ENCODE peak calls at places on chromosomes 7 and 10, in seven cellular contexts. L is mesenchymal stem cell, H is trophoblast cell, W is mesendoderm, C is H9, M is H1, E is IMR-90. U is an unnamed sample.
A peak's percentile ranks its signal among the peaks of the same experiment; 100 is the strongest.

GRCh38 chr7:91836065-91836368 is 44.5 kb downstream of the MTERF1 start:
- DNase-seq in L (no peak), H (no peak), W (no peak), C (no peak), M (no peak), E (peak; percentile 81), U (no peak)

GRCh38 chr7:150972746-150973145 is 5.4 kb downstream of the KCNH2 start:
- DNase-seq in L (no peak), H (no peak), W (no peak), C (no peak), M (no peak), E (no peak), U (no peak)

GRCh38 chr10:9833871-9834454 is 1183.7 kb upstream of the CELF2 start:
- DNase-seq in L (no peak), H (no peak), W (no peak), C (no peak), M (no peak), E (no peak), U (no peak)

GRCh38 chr7:6614941-6615737 is at the start of gene ZNF853:
- DNase-seq in L (peak; percentile 3), H (no peak), W (peak; percentile 78), C (no peak), M (peak; percentile 72), E (no peak), U (peak; percentile 54)

GRCh38 chr10:52353210-52353609 is 39.1 kb downstream of the DKK1 start:
- DNase-seq in L (no peak), H (no peak), W (no peak), C (no peak), M (no peak), E (no peak), U (no peak)

GRCh38 chr7:49767719-49768118 is 5.7 kb upstream of the VWC2 start:
- DNase-seq in L (no peak), H (no peak), W (no peak), C (no peak), M (no peak), E (no peak), U (no peak)

GRCh38 chr7:112404321-112404720 is 45.9 kb upstream of the IFRD1 start:
- DNase-seq in L (no peak), H (no peak), W (no peak), C (no peak), M (no peak), E (no peak), U (no peak)

GRCh38 chr7:7970620-7971307 is 2.2 kb downstream of the GLCCI1 start:
- DNase-seq in L (peak; percentile 47), H (no peak), W (no peak), C (no peak), M (no peak), E (peak; percentile 33), U (peak; percentile 8)

GRCh38 chr10:24722131-24722675 is 1.5 kb downstream of the ARHGAP21 start:
- DNase-seq in L (no peak), H (peak; percentile 48), W (peak; percentile 18), C (no peak), M (no peak), E (peak; percentile 18), U (no peak)

GRCh38 chr7:68224041-68224534 is 1227.5 kb downstream of the TYW1 start:
- DNase-seq in L (no peak), H (no peak), W (no peak), C (no peak), M (no peak), E (no peak), U (no peak)

GRCh38 chr10:74824184-74825032 is 2.0 kb upstream of the KAT6B start:
- DNase-seq in L (no peak), H (no peak), W (no peak), C (peak; percentile 36), M (peak; percentile 55), E (no peak), U (no peak)

GRCh38 chr10:63166742-63167258 is 33.7 kb downstream of the NRBF2 start:
- DNase-seq in L (peak; percentile 85), H (peak; percentile 87), W (peak; percentile 85), C (no peak), M (no peak), E (peak; percentile 85), U (peak; percentile 51)

GRCh38 chr7:121328508-121329459 is at the start of gene WNT16:
- DNase-seq in L (no peak), H (peak; percentile 53), W (peak; percentile 70), C (peak; percentile 90), M (peak; percentile 84), E (no peak), U (peak; percentile 31)

GRCh38 chr7:128017880-128018845 is 13.1 kb downstream of the LRRC4 start:
- DNase-seq in L (no peak), H (no peak), W (no peak), C (no peak), M (no peak), E (peak; percentile 51), U (no peak)

GRCh38 chr10:90313548-90314325 is 544.1 kb downstream of the HTR7 start:
- DNase-seq in L (peak; percentile 37), H (peak; percentile 8), W (peak; percentile 52), C (no peak), M (no peak), E (peak; percentile 25), U (no peak)

GRCh38 chr7:128259131-128260056 is 18.3 kb downstream of the LEP start:
- DNase-seq in L (peak; percentile 10), H (peak; percentile 75), W (peak; percentile 21), C (no peak), M (no peak), E (peak; percentile 37), U (no peak)

GRCh38 chr7:43242628-43243255 is 130.3 kb downstream of the HECW1 start:
- DNase-seq in L (no peak), H (no peak), W (no peak), C (no peak), M (no peak), E (peak; percentile 42), U (no peak)

GRCh38 chr10:58641708-58642107 is 129.0 kb downstream of the BICC1 start:
- DNase-seq in L (peak; percentile 10), H (peak; percentile 82), W (no peak), C (no peak), M (no peak), E (peak; percentile 88), U (no peak)

GRCh38 chr10:35386594-35387174 is 50.4 kb downstream of the CCNY start:
- DNase-seq in L (peak; percentile 37), H (peak; percentile 6), W (no peak), C (no peak), M (no peak), E (peak; percentile 37), U (no peak)

GRCh38 chr10:95282115-95282514 is 8.7 kb downstream of the PDLIM1 start:
- DNase-seq in L (no peak), H (no peak), W (no peak), C (no peak), M (no peak), E (peak; percentile 31), U (no peak)

GRCh38 chr7:17832242-17832641 is 108.1 kb downstream of the SNX13 start:
- DNase-seq in L (no peak), H (no peak), W (no peak), C (no peak), M (no peak), E (no peak), U (no peak)

GRCh38 chr10:133039107-133039822 is 48.5 kb upstream of the ADGRA1 start:
- DNase-seq in L (no peak), H (no peak), W (peak; percentile 42), C (peak; percentile 59), M (no peak), E (no peak), U (no peak)

GRCh38 chr7:155456772-155457543 is 971 bp upstream of the EN2 start:
- DNase-seq in L (peak; percentile 39), H (peak; percentile 42), W (peak; percentile 80), C (peak; percentile 86), M (peak; percentile 81), E (peak; percentile 31), U (no peak)

GRCh38 chr7:81299272-81299671 is 380.4 kb upstream of the SEMA3C start:
- DNase-seq in L (peak; percentile 98), H (peak; percentile 13), W (no peak), C (no peak), M (no peak), E (peak; percentile 96), U (no peak)

GRCh38 chr7:105890290-105890997 is 14.0 kb upstream of the ATXN7L1 start:
- DNase-seq in L (peak; percentile 71), H (no peak), W (no peak), C (no peak), M (no peak), E (peak; percentile 45), U (no peak)

DNA sequence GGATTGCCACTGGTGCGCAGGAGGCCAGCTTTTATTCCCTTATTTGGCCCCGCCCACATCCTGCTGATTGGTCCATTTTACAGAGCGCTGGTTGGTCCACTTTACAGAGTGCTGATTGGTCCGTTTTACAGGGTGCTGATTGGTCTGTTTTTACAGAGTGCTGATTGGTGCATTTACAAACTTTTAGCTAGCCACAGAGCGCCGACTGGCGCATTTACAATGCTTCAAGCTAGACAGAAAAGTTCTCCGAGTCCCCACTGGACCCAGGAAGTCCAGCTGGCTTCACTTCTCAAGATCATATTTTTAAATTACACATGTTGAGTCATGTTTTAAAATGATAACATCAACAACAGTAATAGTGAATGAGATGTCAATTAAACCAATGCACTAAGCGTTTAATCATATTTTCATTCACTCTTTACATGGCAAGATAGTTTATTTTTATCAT is 128.3 kb downstream of the CUBN start:
- DNase-seq in L (peak; percentile 23), H (no peak), W (no peak), C (no peak), M (no peak), E (no peak), U (no peak)
- H3K9ac ChIP-seq in L (peak overlapping the region; percentile 94), H (no peak overlapping the region), W (no peak overlapping the region), C (no peak overlapping the region), M (no peak overlapping the region), E (no peak overlapping the region), U (no peak overlapping the region)

GRCh38 chr7:45188736-45189135 is 31.1 kb downstream of the RAMP3 start:
- DNase-seq in L (no peak), H (no peak), W (no peak), C (no peak), M (no peak), E (no peak), U (no peak)
- H2BK120ac ChIP-seq in L (no peak overlapping the region), H (no peak overlapping the region), W (no peak overlapping the region), C (no peak overlapping the region), M (no peak overlapping the region), E (no peak overlapping the region), U (no peak overlapping the region)

GRCh38 chr10:15439381-15439837 is 68.3 kb upstream of the FAM171A1 start:
- DNase-seq in L (peak; percentile 71), H (no peak), W (peak; percentile 71), C (peak; percentile 43), M (no peak), E (peak; percentile 11), U (no peak)

GRCh38 chr10:15442056-15442455 is 71.0 kb upstream of the FAM171A1 start:
- DNase-seq in L (no peak), H (no peak), W (no peak), C (no peak), M (no peak), E (no peak), U (no peak)

GRCh38 chr10:15440204-15440711 is 69.2 kb upstream of the FAM171A1 start:
- DNase-seq in L (no peak), H (no peak), W (no peak), C (no peak), M (no peak), E (no peak), U (no peak)

GRCh38 chr10:15444105-15445021 is 73.3 kb upstream of the FAM171A1 start:
- DNase-seq in L (no peak), H (no peak), W (no peak), C (no peak), M (no peak), E (no peak), U (no peak)
- H3K9ac ChIP-seq in L (no peak overlapping the region), H (no peak overlapping the region), W (no peak overlapping the region), C (no peak overlapping the region), M (no peak overlapping the region), E (no peak overlapping the region), U (no peak overlapping the region)

GRCh38 chr10:1029838-1030237 is 4.2 kb upstream of the IDI2 start:
- DNase-seq in L (no peak), H (no peak), W (no peak), C (no peak), M (no peak), E (no peak), U (no peak)
- H2BK120ac ChIP-seq in L (no peak overlapping the region), H (no peak overlapping the region), W (no peak overlapping the region), C (no peak overlapping the region), M (no peak overlapping the region), E (no peak overlapping the region), U (no peak overlapping the region)